ENCODE peak calls at places on chromosomes 3 and 15, in seven cellular contexts. U, Y, S, C, B, M and O are unnamed samples.

GRCh38 chr3:141000691-141001090 is 50.5 kb upstream of the SPSB4 start:
- DNase-seq in S (no peak), B (no peak), M (no peak), U (no peak), Y (no peak), C (no peak), O (peak)

GRCh38 chr15:37995461-37996347 is 61.3 kb downstream of the TMCO5A start:
- DNase-seq in B (peak), S (peak), Y (no peak), M (peak), C (peak), U (peak), O (peak)

GRCh38 chr3:187639912-187640822 is 30.0 kb downstream of the SST start:
- DNase-seq in C (no peak), S (no peak), U (no peak), Y (no peak), M (no peak), B (no peak), O (peak)

GRCh38 chr3:36893137-36893557 is 51.7 kb downstream of the TRANK1 start:
- DNase-seq in S (peak), M (no peak), U (no peak), Y (no peak), C (peak), B (peak), O (peak)

GRCh38 chr15:100113351-100114075 is 228.3 kb downstream of the ADAMTS17 start:
- DNase-seq in U (peak), B (no peak), Y (no peak), S (peak), M (no peak), C (no peak), O (no peak)

GRCh38 chr3:142904639-142905441 is 16.0 kb upstream of the PCOLCE2 start:
- DNase-seq in C (no peak), B (peak), U (no peak), S (peak), Y (no peak), M (no peak), O (peak)

GRCh38 chr15:66942649-66943390 is 122.6 kb upstream of the SMAD3 start:
- DNase-seq in U (no peak), M (no peak), S (no peak), Y (no peak), B (no peak), C (no peak), O (no peak)

GRCh38 chr3:54447427-54447826 is 325.1 kb downstream of the CACNA2D3 start:
- DNase-seq in B (no peak), M (no peak), U (no peak), Y (no peak), S (no peak), C (no peak), O (peak)

GRCh38 chr3:13235897-13236296 is 162.7 kb upstream of the IQSEC1 start:
- DNase-seq in Y (no peak), S (no peak), C (no peak), U (no peak), M (peak), B (no peak), O (no peak)

GRCh38 chr3:10367466-10367865 is 46.6 kb upstream of the SEC13 start:
- DNase-seq in B (no peak), S (no peak), M (no peak), U (no peak), Y (no peak), C (no peak), O (no peak)

GRCh38 chr3:179196098-179196497 is 47.9 kb downstream of the PIK3CA start:
- DNase-seq in S (peak), C (peak), M (no peak), Y (no peak), U (no peak), B (peak), O (no peak)

GRCh38 chr3:56484525-56485024 is 16.3 kb upstream of the ERC2 start:
- DNase-seq in M (no peak), Y (no peak), S (no peak), B (no peak), C (no peak), U (no peak), O (no peak)

GRCh38 chr3:136844726-136845125 is 17.3 kb upstream of the NCK1 start:
- DNase-seq in B (no peak), S (no peak), C (no peak), M (no peak), Y (no peak), U (no peak), O (no peak)